ENCODE peak calls at places on chromosomes 2 and 18, in four cellular contexts. D is psoas muscle; Y is heart right ventricle; M is CD8-positive, alpha-beta T cell. T is an unnamed sample.

GRCh38 chr2:20631617-20632307 is 19.1 kb downstream of the HS1BP3 start:
- DNase-seq in D (no peak), Y (no peak), M (no peak), T (no peak)

GRCh38 chr2:164779383-164780057 is 62.1 kb downstream of the COBLL1 start:
- DNase-seq in D (no peak), Y (no peak), M (no peak), T (no peak)

GRCh38 chr2:234480337-234480736 is 16.5 kb downstream of the ARL4C start:
- DNase-seq in Y (no peak), M (no peak), D (no peak), T (no peak)

GRCh38 chr18:47260138-47260923 is 8.9 kb upstream of the SKOR2 start:
- DNase-seq in D (peak; percentile 43), Y (peak; percentile 51), M (no peak), T (no peak)

GRCh38 chr2:231050018-231050901 is 6.4 kb upstream of the PSMD1 start:
- DNase-seq in M (no peak), D (no peak), Y (no peak), T (no peak)

GRCh38 chr18:12861637-12862036 is 22.4 kb downstream of the PTPN2 start:
- DNase-seq in Y (no peak), M (no peak), D (no peak), T (no peak)

GRCh38 chr2:120441744-120442471 is 96.0 kb downstream of the INHBB start:
- DNase-seq in Y (peak; percentile 37), D (no peak), M (no peak), T (no peak)

GRCh38 chr2:134189009-134189717 is 64.7 kb upstream of the MGAT5 start:
- DNase-seq in D (no peak), Y (no peak), M (no peak), T (no peak)

GRCh38 chr2:232884001-232884421 is 13.9 kb downstream of the SNORC start:
- DNase-seq in M (no peak), D (no peak), Y (no peak), T (no peak)

GRCh38 chr2:70104231-70105111 is 17.2 kb downstream of the PCBP1 start:
- DNase-seq in D (no peak), M (no peak), Y (no peak), T (no peak)

GRCh38 chr18:55777666-55778304 is 189.8 kb upstream of the TCF4 start:
- DNase-seq in Y (no peak), D (no peak), M (no peak), T (no peak)

GRCh38 chr18:45775241-45775676 is 50.2 kb upstream of the SIGLEC15 start:
- DNase-seq in D (peak; percentile 76), Y (peak; percentile 78), M (peak; percentile 22), T (peak; percentile 42)

GRCh38 chr2:199861116-199861774 is 10.3 kb upstream of the FTCDNL1 start:
- DNase-seq in D (no peak), Y (no peak), M (no peak), T (no peak)

GRCh38 chr2:42875880-42876279 is 83.5 kb upstream of the HAAO start:
- DNase-seq in M (no peak), D (no peak), Y (no peak), T (no peak)

GRCh38 chr2:180985771-180986395 is 5.5 kb downstream of the UBE2E3 start:
- DNase-seq in M (no peak), D (no peak), Y (no peak), T (no peak)

GRCh38 chr18:44733069-44733753 is 52.5 kb downstream of the SETBP1 start:
- DNase-seq in D (no peak), M (no peak), Y (no peak), T (no peak)

GRCh38 chr2:209933499-209934458 is 68.7 kb upstream of the RPE start:
- DNase-seq in D (no peak), M (no peak), Y (no peak), T (no peak)

GRCh38 chr2:188997276-188997675 is 23.1 kb downstream of the COL3A1 start:
- DNase-seq in M (no peak), D (no peak), Y (no peak), T (no peak)

GRCh38 chr2:28128281-28128950 is 237.9 kb downstream of the BABAM2 start:
- DNase-seq in Y (no peak), D (no peak), M (no peak), T (no peak)

GRCh38 chr2:26068602-26069298 is 34.9 kb downstream of the RAB10 start:
- DNase-seq in M (peak; percentile 45), D (no peak), Y (no peak), T (peak; percentile 30)

GRCh38 chr18:54215069-54215468 is 9.4 kb downstream of the MBD2 start:
- DNase-seq in M (no peak), Y (no peak), D (no peak), T (no peak)

GRCh38 chr2:18611184-18611583 is 21.8 kb upstream of the NT5C1B start:
- DNase-seq in M (no peak), Y (no peak), D (no peak), T (no peak)

GRCh38 chr2:241658296-241658695 is 20.8 kb downstream of the ATG4B start:
- DNase-seq in Y (no peak), M (no peak), D (no peak), T (no peak)

GRCh38 chr2:156476516-156477206 is 40.5 kb downstream of the GPD2 start:
- DNase-seq in D (no peak), M (no peak), Y (no peak), T (no peak)

GRCh38 chr18:51070545-51070944 is 40.5 kb downstream of the SMAD4 start:
- DNase-seq in Y (no peak), M (no peak), D (no peak), T (no peak)

GRCh38 chr18:23498062-23498582 is 5.2 kb upstream of the RMC1 start:
- DNase-seq in Y (no peak), D (no peak), M (no peak), T (no peak)

GRCh38 chr2:8676191-8676914 is 5.5 kb upstream of the ID2 start:
- DNase-seq in Y (peak; percentile 88), D (peak; percentile 88), M (no peak), T (no peak)

GRCh38 chr2:204892506-204893255 is 347.4 kb downstream of the PARD3B start:
- DNase-seq in Y (no peak), M (no peak), D (no peak), T (no peak)

GRCh38 chr2:80073134-80073561 is 231.4 kb downstream of the LRRTM1 start:
- DNase-seq in D (no peak), M (no peak), Y (no peak), T (peak; percentile 9)

GRCh38 chr18:74082476-74083070 is 65.1 kb downstream of the FBXO15 start:
- DNase-seq in D (no peak), M (peak; percentile 52), Y (peak; percentile 36), T (peak; percentile 80)

GRCh38 chr2:20599861-20600461 is 50.9 kb downstream of the HS1BP3 start:
- DNase-seq in M (no peak), Y (peak; percentile 21), D (no peak), T (no peak)

GRCh38 chr2:99278793-99279291 is 22.2 kb downstream of the LYG1 start:
- DNase-seq in D (no peak), Y (no peak), M (no peak), T (no peak)

GRCh38 chr2:72028351-72028995 is 119.2 kb downstream of the CYP26B1 start:
- DNase-seq in M (no peak), Y (no peak), D (no peak), T (no peak)

GRCh38 chr2:20634430-20635095 is 16.3 kb downstream of the HS1BP3 start:
- DNase-seq in D (no peak), Y (no peak), M (no peak), T (no peak)

GRCh38 chr2:174656671-174657171 is 59.1 kb upstream of the WIPF1 start:
- DNase-seq in Y (no peak), D (no peak), M (no peak), T (no peak)

GRCh38 chr2:174656035-174656434 is 58.4 kb upstream of the WIPF1 start:
- DNase-seq in M (no peak), D (no peak), Y (no peak), T (no peak)

GRCh38 chr2:174660984-174661675 is 63.5 kb upstream of the WIPF1 start:
- DNase-seq in M (no peak), Y (no peak), D (no peak), T (no peak)

GRCh38 chr2:174662459-174662858 is 64.9 kb upstream of the WIPF1 start:
- DNase-seq in Y (no peak), D (no peak), M (no peak), T (no peak)

DNA sequence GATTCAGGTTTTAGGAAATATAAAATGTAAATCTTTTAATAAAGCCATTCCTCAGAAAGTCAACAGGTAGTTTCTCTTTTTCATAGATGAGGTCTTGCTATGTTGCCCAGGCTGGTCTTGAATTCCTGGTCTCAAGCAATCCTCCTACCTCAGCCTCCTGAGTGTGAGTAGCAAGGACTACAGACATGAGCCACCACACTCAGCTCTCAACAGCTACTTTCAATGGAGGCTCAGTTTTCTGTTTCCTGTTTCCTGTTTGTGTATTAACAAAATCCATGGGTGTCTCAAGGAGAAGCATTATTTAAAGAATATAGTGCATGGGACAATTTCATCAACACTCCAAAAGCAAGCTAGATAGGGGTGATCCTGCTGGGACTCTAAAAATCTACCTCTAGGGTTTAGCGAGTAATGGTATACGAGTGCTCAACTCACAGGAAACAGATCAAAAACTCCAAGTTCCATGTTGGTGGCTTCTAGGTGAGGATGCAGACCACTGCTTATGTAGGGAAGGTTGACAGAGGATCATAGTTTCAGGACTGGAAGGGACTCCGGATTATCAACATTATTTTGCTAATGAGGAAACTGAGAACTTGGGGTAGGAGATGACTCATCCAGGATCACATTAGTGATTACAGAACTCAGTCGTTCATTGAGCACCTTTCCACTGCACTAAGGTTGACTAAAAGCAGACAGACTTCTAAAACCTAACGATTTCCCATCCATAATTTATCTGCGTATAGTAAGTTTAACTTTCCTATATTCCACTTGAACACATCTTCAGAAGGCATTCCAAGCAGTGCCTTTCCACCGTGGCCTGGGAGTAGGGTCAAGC is 61.7 kb upstream of the WIPF1 start:
- DNase-seq in Y (no peak), D (no peak), M (no peak), T (no peak)
- H3K27ac ChIP-seq in Y (no peak overlapping the region), D (no peak overlapping the region), M (no peak overlapping the region), T (no peak overlapping the region)

GRCh38 chr2:7182525-7182924 is 265.3 kb downstream of the RNF144A start:
- DNase-seq in D (no peak), Y (no peak), M (no peak), T (no peak)

DNA sequence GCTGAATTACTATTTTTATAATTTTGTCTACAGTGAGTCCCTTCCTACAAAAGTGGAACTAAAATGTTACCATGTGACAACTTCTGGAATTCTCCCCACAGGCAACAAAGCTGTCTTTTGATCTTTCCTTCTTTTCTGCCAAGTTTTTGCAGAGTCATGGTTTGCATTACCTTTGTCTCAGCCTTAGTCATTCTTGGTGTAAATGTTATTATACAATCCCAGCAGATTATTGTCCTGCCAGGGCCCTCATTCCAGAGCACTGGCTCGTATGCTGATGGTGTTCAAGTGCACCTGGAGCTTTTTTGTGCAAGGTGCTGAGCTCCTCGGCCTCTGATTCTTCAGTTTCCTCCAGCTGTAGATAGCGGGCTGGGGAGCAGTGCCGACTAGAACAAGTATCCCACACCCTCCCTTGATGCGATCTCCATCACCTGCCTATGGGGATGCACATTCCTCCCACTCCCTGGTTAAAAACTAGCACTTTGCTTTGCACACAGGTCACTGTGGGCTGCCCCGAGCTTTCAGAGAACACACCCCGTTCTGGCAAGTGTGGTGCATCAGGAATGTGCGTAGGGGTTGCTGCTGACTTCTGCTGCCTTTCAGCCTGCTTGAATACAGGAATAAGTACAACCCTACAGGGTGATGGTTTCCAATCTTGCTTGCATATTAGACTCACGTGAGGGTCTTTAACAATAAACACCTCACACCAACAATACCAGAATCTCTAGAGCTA is 263.6 kb downstream of the RNF144A start:
- DNase-seq in D (no peak), M (no peak), Y (no peak), T (no peak)
- H3K27ac ChIP-seq in D (no peak overlapping the region), M (no peak overlapping the region), Y (no peak overlapping the region), T (no peak overlapping the region)

GRCh38 chr2:152755029-152755428 is 36.6 kb downstream of the ARL6IP6 start:
- DNase-seq in M (no peak), D (no peak), Y (no peak), T (no peak)
- H3K27ac ChIP-seq in M (no peak overlapping the region), D (no peak overlapping the region), Y (no peak overlapping the region), T (no peak overlapping the region)

GRCh38 chr2:203637819-203638167 is 68.6 kb upstream of the CD28 start:
- DNase-seq in M (no peak), D (no peak), Y (no peak), T (no peak)
- H3K27ac ChIP-seq in M (no peak overlapping the region), D (peak overlapping the region; percentile 47), Y (peak overlapping the region; percentile 60), T (no peak overlapping the region)